ENCODE peak calls at places on chromosomes 1 and 21, in eight cellular contexts. E, P, S, H, Z, J, R and U are unnamed samples.

GRCh38 chr1:35567947-35568558 is 5.1 kb upstream of the TFAP2E start:
- DNase-seq in J (no peak), S (no peak), P (no peak), Z (no peak), R (no peak), H (no peak), E (no peak), U (no peak)

GRCh38 chr1:150973826-150974579 is 632 bp downstream of the CERS2 start:
- DNase-seq in E (no peak), S (no peak), R (no peak), J (peak), H (peak), Z (peak), P (no peak), U (no peak)

GRCh38 chr1:173733912-173734311 is 19.1 kb downstream of the KLHL20 start:
- DNase-seq in S (no peak), R (no peak), J (peak), H (no peak), P (no peak), Z (no peak), E (no peak), U (no peak)

GRCh38 chr1:89681045-89681729 is 48.3 kb downstream of the LRRC8C start:
- DNase-seq in P (no peak), H (no peak), R (no peak), E (no peak), S (no peak), J (no peak), Z (no peak), U (no peak)

GRCh38 chr21:26167593-26167992 is 3.0 kb downstream of the APP start:
- DNase-seq in Z (no peak), E (no peak), J (peak), R (no peak), H (no peak), P (no peak), S (no peak), U (no peak)

GRCh38 chr1:225882008-225882698 is at the start of gene TMEM63A:
- DNase-seq in J (peak), P (peak), Z (peak), H (peak), E (peak), S (peak), R (peak), U (no peak)

GRCh38 chr1:226659136-226659535 is 79.9 kb downstream of the ITPKB start:
- DNase-seq in H (no peak), P (no peak), E (no peak), Z (no peak), J (no peak), R (no peak), S (no peak), U (no peak)

GRCh38 chr1:54003249-54003646 is 14.7 kb downstream of the LDLRAD1 start:
- DNase-seq in H (no peak), S (no peak), R (no peak), P (no peak), Z (no peak), E (no peak), J (no peak), U (peak)

GRCh38 chr1:32028746-32029145 is 15.1 kb downstream of the KHDRBS1 start:
- DNase-seq in S (no peak), J (no peak), E (no peak), P (no peak), H (no peak), R (no peak), Z (no peak), U (no peak)

GRCh38 chr21:43608225-43608624 is 51.1 kb downstream of the HSF2BP start:
- DNase-seq in E (no peak), Z (no peak), R (peak), P (no peak), J (no peak), H (no peak), S (no peak), U (peak)

GRCh38 chr1:160113407-160113806 is 2.2 kb upstream of the ATP1A2 start:
- DNase-seq in E (no peak), J (no peak), H (no peak), R (no peak), Z (no peak), S (no peak), P (no peak), U (no peak)
- H3K27ac ChIP-seq in E (no peak), J (no peak), H (no peak), R (no peak), Z (no peak), S (no peak), P (peak), U (no peak)

GRCh38 chr1:63611231-63611630 is 18.0 kb downstream of the PGM1 start:
- DNase-seq in J (no peak), E (no peak), P (no peak), Z (no peak), S (no peak), R (no peak), H (no peak), U (no peak)

GRCh38 chr1:63612564-63612963 is 19.4 kb downstream of the PGM1 start:
- DNase-seq in E (no peak), Z (no peak), R (no peak), S (no peak), H (no peak), P (no peak), J (no peak), U (no peak)

GRCh38 chr1:63615809-63616420 is 22.7 kb downstream of the PGM1 start:
- DNase-seq in R (peak), H (peak), E (peak), S (peak), Z (peak), P (no peak), J (peak), U (no peak)

GRCh38 chr1:63617450-63617849 is 24.2 kb downstream of the PGM1 start:
- DNase-seq in P (no peak), E (no peak), H (no peak), S (no peak), R (no peak), Z (no peak), J (no peak), U (no peak)

GRCh38 chr1:63612971-63613370 is 19.8 kb downstream of the PGM1 start:
- DNase-seq in S (no peak), E (no peak), J (no peak), P (no peak), Z (no peak), H (no peak), R (no peak), U (no peak)
- H3K27ac ChIP-seq in S (no peak), E (no peak), J (no peak), P (no peak), Z (no peak), H (no peak), R (no peak), U (no peak)

GRCh38 chr1:41322101-41322661 is 39.1 kb upstream of the FOXO6 start:
- DNase-seq in Z (no peak), H (no peak), S (no peak), E (no peak), P (no peak), R (no peak), J (no peak), U (no peak)

GRCh38 chr1:41319803-41320711 is 41.2 kb upstream of the FOXO6 start:
- DNase-seq in J (no peak), P (no peak), H (peak), S (no peak), Z (peak), R (no peak), E (no peak), U (no peak)

GRCh38 chr1:41321277-41321676 is 40.0 kb upstream of the FOXO6 start:
- DNase-seq in P (no peak), R (no peak), J (no peak), H (no peak), S (no peak), E (no peak), Z (no peak), U (no peak)

GRCh38 chr1:41319106-41319755 is 42.0 kb upstream of the FOXO6 start:
- DNase-seq in P (no peak), J (no peak), R (no peak), S (no peak), E (no peak), Z (peak), H (peak), U (no peak)

DNA sequence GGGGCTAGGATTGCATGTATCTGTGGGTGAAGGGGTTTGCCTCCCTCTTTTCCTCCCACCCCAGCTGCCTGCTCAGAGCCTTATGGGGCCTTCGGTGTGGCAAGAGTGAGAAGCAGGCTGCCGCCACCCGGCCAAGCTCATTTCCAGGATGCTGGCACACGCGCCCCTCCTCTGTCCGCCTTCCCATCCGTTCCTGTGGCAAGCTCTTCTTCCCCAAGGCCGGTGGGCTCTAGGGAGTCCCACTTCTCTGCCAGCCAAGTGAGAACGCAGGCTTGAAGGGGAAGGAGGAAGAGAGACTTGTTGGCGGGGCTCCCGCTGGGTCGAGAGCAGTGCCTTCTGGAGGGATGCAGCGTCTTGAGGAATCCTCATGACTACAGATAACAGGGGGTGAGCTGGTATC is 40.4 kb upstream of the FOXO6 start:
- DNase-seq in J (no peak), Z (no peak), R (no peak), S (no peak), P (no peak), H (no peak), E (no peak), U (no peak)
- H3K27ac ChIP-seq in J (no peak), Z (no peak), R (no peak), S (no peak), P (no peak), H (no peak), E (no peak), U (no peak)

DNA sequence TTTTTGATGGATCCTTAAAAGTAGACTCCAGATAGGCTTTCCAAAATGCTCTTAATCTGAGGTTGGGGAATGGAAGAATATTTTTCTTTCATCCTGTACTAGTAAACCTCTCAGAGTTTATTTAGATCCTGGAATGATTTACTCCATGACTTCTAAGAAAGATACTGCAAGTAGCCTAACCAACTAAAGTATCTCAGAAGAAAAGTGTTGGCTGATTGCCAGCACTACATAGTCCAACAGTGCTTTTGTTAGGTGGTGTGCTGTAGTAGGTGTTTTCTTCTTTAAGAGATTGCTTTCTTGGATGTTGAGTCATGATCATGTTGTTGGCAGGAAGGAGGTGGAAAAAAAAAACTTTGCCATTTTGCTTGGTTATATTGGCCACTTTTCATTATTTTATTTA is 119.8 kb downstream of the OSBPL9 start:
- DNase-seq in J (peak), S (no peak), P (no peak), H (no peak), E (peak), Z (no peak), R (peak), U (peak)
- H3K27ac ChIP-seq in J (no peak), S (no peak), P (no peak), H (peak), E (no peak), Z (peak), R (no peak), U (peak)